ENCODE peak calls at places on chromosomes 4 and X, in four cellular contexts. I is fibroblast of pulmonary artery, F is skeletal muscle cell, C is choroid plexus epithelial cell. Q is an unnamed sample.

GRCh38 chr4:99648321-99648720 is 9.3 kb downstream of the C4orf54 start:
- DNase-seq in I (no peak), C (no peak), F (no peak), Q (no peak)

GRCh38 chr4:48635310-48635709 is 144.8 kb downstream of the FRYL start:
- DNase-seq in C (no peak), F (no peak), I (no peak), Q (no peak)

GRCh38 chr4:8229341-8229975 is 30.4 kb downstream of the SH3TC1 start:
- DNase-seq in F (no peak), I (no peak), C (no peak), Q (no peak)

GRCh38 chrX:154546354-154547244 is at the start of gene G6PD:
- DNase-seq in C (peak; percentile 46), I (peak; percentile 62), F (no peak), Q (no peak)

GRCh38 chr4:27789768-27790167 is 929.1 kb downstream of the STIM2 start:
- DNase-seq in F (peak; percentile 7), I (no peak), C (no peak), Q (no peak)

GRCh38 chr4:121706595-121707021 is 9.8 kb upstream of the ANXA5 start:
- DNase-seq in F (peak; percentile 94), C (peak; percentile 83), I (peak; percentile 57), Q (peak; percentile 77)

GRCh38 chrX:132270699-132271098 is 51.5 kb upstream of the RAP2C start:
- DNase-seq in F (peak; percentile 90), C (peak; percentile 52), I (peak; percentile 86), Q (peak; percentile 58)

GRCh38 chrX:39418132-39418935 is 617.1 kb downstream of the MID1IP1 start:
- DNase-seq in I (peak; percentile 61), F (no peak), C (no peak), Q (no peak)

GRCh38 chr4:24645765-24646550 is 61.6 kb upstream of the DHX15 start:
- DNase-seq in I (no peak), C (no peak), F (no peak), Q (no peak)

GRCh38 chr4:89298160-89298559 is 9.4 kb downstream of the GPRIN3 start:
- DNase-seq in C (no peak), F (no peak), I (no peak), Q (no peak)

GRCh38 chr4:117900832-117901231 is 133.5 kb upstream of the NDST3 start:
- DNase-seq in C (no peak), I (no peak), F (no peak), Q (no peak)

GRCh38 chr4:58515206-58515605 is 1405.0 kb upstream of the IGFBP7 start:
- DNase-seq in I (no peak), F (no peak), C (no peak), Q (no peak)

GRCh38 chrX:105845661-105846060 is 23.3 kb downstream of the NRK start:
- DNase-seq in C (no peak), F (no peak), I (no peak), Q (no peak)

GRCh38 chr4:152936446-152937279 is 540 bp downstream of the FHDC1 start:
- DNase-seq in I (no peak), F (no peak), C (peak; percentile 13), Q (no peak)

GRCh38 chr4:8230891-8231290 is 31.8 kb downstream of the SH3TC1 start:
- DNase-seq in F (no peak), I (no peak), C (peak; percentile 46), Q (no peak)

GRCh38 chrX:132615396-132616131 is 126.7 kb upstream of the MBNL3 start:
- DNase-seq in F (no peak), C (peak; percentile 65), I (peak; percentile 53), Q (no peak)

GRCh38 chr4:185142563-185142910 is 529 bp upstream of the SLC25A4 start:
- DNase-seq in C (no peak), F (no peak), I (no peak), Q (no peak)

GRCh38 chrX:10115082-10115481 is 41.7 kb upstream of the CLCN4 start:
- DNase-seq in F (no peak), I (no peak), C (no peak), Q (no peak)

GRCh38 chrX:10111364-10112148 is 45.2 kb upstream of the CLCN4 start:
- DNase-seq in C (no peak), I (no peak), F (no peak), Q (no peak)

GRCh38 chrX:10110316-10110932 is 46.4 kb upstream of the CLCN4 start:
- DNase-seq in C (no peak), F (no peak), I (no peak), Q (no peak)

GRCh38 chrX:10110984-10111363 is 45.8 kb upstream of the CLCN4 start:
- DNase-seq in C (no peak), I (no peak), F (no peak), Q (no peak)

DNA sequence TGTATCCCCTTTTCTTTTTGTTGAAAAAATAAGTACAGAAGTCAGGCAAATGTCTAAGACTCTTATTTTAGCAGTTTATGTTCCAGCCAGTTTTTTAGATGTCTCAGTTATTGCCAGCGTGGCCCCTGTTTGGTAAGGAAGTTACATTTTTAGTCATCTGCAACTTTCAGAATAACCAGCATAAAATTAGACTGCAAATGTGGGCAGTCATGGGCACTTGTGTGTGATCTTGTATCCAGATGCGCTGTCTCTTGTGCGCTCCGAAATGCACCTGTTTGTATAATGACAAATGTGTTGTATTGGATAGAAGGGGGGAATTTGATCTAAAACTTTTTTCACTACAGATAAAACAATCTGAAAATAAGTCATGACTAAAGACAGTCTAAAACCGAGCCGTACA is 44.3 kb upstream of the CLCN4 start:
- DNase-seq in I (no peak), C (no peak), F (no peak), Q (no peak)
- H3K4me3 ChIP-seq in I (no peak overlapping the region), C (no peak overlapping the region), F (no peak overlapping the region), Q (no peak overlapping the region)

DNA sequence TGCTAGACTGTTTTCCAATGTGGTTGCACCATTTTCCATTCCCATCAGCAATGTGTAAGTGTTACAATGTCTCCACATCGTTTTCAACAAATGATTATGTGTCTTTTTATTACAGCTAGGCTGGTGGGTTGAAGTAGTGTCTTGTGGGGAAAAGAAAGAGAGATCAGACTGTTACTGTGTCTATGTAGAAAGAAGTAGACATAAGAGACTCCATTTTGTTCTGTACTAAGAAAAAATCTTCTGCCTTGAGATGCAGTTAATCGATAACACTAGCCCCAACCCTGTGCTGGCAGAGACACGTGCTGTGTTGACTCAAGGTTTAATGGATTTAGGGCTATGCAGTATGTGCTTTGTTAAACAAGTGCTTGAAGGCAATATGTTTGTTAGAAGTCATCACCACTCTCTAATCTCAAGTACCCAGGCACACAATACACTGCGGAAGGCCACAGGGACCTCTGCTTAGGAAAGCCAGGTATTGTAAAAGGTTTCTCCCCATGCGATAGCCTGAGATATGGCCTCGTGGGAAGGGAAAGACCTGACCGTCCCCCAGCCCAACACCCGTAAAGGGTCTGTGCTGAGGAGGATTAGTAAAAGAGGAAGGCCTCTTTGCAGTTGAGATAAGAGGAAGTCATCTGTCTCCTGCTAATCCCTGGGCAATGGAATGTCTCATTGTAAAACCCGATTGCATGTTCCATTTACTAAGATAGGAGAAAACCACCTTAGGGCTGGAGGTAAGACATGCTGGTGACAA is 23.0 kb upstream of the UGT2B15 start:
- DNase-seq in C (no peak), F (no peak), I (no peak), Q (no peak)
- H3K4me3 ChIP-seq in C (no peak overlapping the region), F (no peak overlapping the region), I (no peak overlapping the region), Q (no peak overlapping the region)

DNA sequence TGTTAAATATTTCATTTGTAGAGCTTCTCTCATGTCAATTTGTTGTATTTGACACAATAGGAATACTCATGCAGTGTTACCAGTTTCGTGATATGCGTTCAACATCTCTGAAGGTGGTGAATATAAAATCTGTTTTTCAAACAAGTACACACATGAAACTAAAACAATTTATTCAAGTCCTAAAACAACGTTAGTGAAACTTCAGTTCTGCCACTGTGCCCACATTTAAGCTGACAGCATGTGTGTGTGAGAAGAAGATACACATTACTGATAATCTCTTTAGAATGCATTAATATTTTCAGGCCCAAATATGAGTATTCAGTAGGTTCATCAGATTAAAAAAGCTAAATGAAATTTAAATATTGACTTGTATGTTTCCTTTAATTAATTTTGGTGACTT is 21.7 kb downstream of the GAB1 start:
- DNase-seq in F (no peak), C (no peak), I (no peak), Q (no peak)
- H3K4me3 ChIP-seq in F (no peak overlapping the region), C (no peak overlapping the region), I (no peak overlapping the region), Q (no peak overlapping the region)

DNA sequence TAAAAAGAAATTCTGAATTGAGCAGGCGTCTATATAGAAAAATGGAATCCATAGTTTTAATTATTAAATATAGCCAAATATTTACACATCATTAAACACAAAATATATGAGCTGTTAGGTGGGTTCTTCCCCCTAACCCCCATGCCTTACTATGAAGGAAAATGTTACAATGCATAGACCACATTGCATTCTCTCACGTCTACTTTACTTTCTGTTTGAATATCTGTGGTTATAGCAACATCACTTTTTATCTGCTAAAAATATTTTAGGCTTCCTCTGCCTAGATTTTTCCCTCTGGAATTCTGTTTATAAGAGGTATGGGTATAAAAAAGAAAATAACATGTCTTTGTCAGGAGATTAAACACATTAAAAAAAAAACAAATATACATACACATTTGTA is 73.1 kb downstream of the MAML3 start:
- DNase-seq in F (no peak), I (no peak), C (no peak), Q (no peak)
- H3K4me3 ChIP-seq in F (no peak overlapping the region), I (no peak overlapping the region), C (no peak overlapping the region), Q (no peak overlapping the region)

GRCh38 chr4:128060130-128060619 is 937 bp upstream of the LARP1B start:
- DNase-seq in C (peak; percentile 26), F (no peak), I (peak; percentile 8), Q (no peak)
- H3K4me3 ChIP-seq in C (peak overlapping the region; percentile 81), F (peak overlapping the region; percentile 82), I (peak overlapping the region; percentile 82), Q (peak overlapping the region; percentile 53)

DNA sequence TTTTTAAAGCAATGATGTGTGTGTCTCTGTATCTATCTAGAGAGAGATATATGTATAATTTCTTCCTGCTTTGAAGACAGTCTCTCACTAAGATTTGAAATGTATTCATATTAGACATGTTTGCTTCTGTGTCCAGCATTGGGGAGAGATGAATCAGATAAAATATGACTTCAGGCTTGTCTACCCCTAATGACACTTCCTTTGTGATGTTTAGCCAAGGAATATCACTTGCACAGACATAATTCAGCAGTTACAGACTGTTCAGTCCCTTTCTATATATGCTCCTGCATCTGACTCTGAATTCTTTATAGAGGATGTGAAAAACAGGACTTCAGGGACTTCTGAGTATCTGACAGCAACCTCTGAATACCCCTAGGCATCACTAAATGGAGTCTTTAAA is 158.4 kb downstream of the DCLK2 start:
- DNase-seq in F (no peak), I (no peak), C (no peak), Q (no peak)
- H3K4me3 ChIP-seq in F (no peak overlapping the region), I (no peak overlapping the region), C (no peak overlapping the region), Q (no peak overlapping the region)

DNA sequence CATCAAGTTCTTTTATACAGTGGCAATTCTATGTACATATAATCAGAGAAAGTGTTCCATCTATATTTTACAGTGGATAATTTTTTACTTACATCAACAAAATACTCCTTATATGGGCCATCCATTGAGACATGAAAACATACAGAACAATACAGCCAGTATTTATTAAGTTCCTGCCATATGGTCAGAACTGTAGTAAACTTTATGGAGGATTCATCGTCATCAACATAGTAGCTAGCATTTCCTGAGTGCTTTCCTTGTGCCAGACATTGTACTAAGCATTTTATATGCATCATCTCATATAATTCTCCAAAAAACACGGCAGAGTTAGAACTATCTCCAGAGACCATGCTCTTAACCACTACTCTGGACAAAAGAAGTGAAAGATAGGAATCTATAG is 170.1 kb downstream of the CEP135 start:
- DNase-seq in I (no peak), C (no peak), F (no peak), Q (no peak)
- H3K4me3 ChIP-seq in I (no peak overlapping the region), C (no peak overlapping the region), F (no peak overlapping the region), Q (no peak overlapping the region)

DNA sequence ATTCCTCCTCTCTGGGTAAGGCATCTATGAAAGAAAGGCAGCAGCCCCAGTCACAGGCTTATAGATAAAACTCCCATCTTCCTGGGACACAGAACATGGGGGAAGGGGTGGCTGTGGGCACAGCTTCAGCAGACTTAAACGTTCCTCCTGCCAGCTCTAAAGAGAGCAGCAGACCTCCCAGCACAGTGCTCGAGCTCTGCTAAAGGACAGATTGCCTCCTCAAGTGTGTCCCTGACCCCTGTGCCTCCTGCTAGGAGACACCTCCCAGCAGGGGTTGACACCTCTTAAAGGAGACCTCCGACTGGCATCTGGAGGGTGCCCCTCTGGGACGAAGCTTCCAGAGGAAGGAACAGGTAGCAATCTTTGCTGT is 89.9 kb downstream of the EFHC2 start:
- DNase-seq in C (no peak), F (no peak), I (no peak), Q (no peak)
- H3K4me3 ChIP-seq in C (no peak overlapping the region), F (no peak overlapping the region), I (no peak overlapping the region), Q (no peak overlapping the region)